ENCODE peak calls at places on chromosomes 12 and 14, in ten cellular contexts. One of them, this sample, is unnamed. For H3K4me1, the result is how much of the 10 kb centered on the place peaks cover.

GRCh38 chr12:124646385-124647230 is 79.2 kb upstream of the NCOR2 start:
- DNase-seq in suprapubic skin: no peak
- DNase-seq in spleen: no peak
- DNase-seq in endothelial cell of umbilical vein: no peak
- DNase-seq in K562: no peak
- DNase-seq in HCT116: no peak
- DNase-seq in stomach: no peak
- DNase-seq in sigmoid colon: no peak
- DNase-seq in upper lobe of left lung: peak
- DNase-seq in GM23338: peak
- DNase-seq in this sample: no peak

GRCh38 chr14:96095581-96096476 is 56.7 kb downstream of the C14orf132 start:
- DNase-seq in suprapubic skin: peak
- DNase-seq in spleen: no peak
- DNase-seq in endothelial cell of umbilical vein: no peak
- DNase-seq in K562: no peak
- DNase-seq in HCT116: no peak
- DNase-seq in stomach: peak
- DNase-seq in sigmoid colon: no peak
- DNase-seq in upper lobe of left lung: no peak
- DNase-seq in GM23338: peak
- DNase-seq in this sample: no peak

GRCh38 chr12:122062832-122063690 is 15.5 kb upstream of the MLXIP start:
- DNase-seq in suprapubic skin: no peak
- DNase-seq in spleen: no peak
- DNase-seq in endothelial cell of umbilical vein: peak
- DNase-seq in K562: peak
- DNase-seq in HCT116: peak
- DNase-seq in stomach: peak
- DNase-seq in sigmoid colon: peak
- DNase-seq in upper lobe of left lung: no peak
- DNase-seq in GM23338: no peak
- DNase-seq in this sample: no peak

GRCh38 chr14:68787235-68787727 is 5.6 kb downstream of the ZFP36L1 start:
- DNase-seq in suprapubic skin: no peak
- DNase-seq in spleen: peak
- DNase-seq in endothelial cell of umbilical vein: peak
- DNase-seq in K562: no peak
- DNase-seq in HCT116: no peak
- DNase-seq in stomach: peak
- DNase-seq in sigmoid colon: peak
- DNase-seq in upper lobe of left lung: no peak
- DNase-seq in GM23338: peak
- DNase-seq in this sample: no peak

GRCh38 chr12:46027172-46027571 is 36.8 kb upstream of the SCAF11 start:
- DNase-seq in suprapubic skin: no peak
- DNase-seq in spleen: no peak
- DNase-seq in endothelial cell of umbilical vein: no peak
- DNase-seq in K562: no peak
- DNase-seq in HCT116: no peak
- DNase-seq in stomach: no peak
- DNase-seq in sigmoid colon: no peak
- DNase-seq in upper lobe of left lung: no peak
- DNase-seq in GM23338: no peak
- DNase-seq in this sample: no peak

GRCh38 chr14:67883717-67884116 is 64.1 kb downstream of the RAD51B start:
- DNase-seq in suprapubic skin: no peak
- DNase-seq in spleen: no peak
- DNase-seq in endothelial cell of umbilical vein: peak
- DNase-seq in K562: no peak
- DNase-seq in HCT116: no peak
- DNase-seq in stomach: no peak
- DNase-seq in sigmoid colon: no peak
- DNase-seq in upper lobe of left lung: no peak
- DNase-seq in GM23338: no peak
- DNase-seq in this sample: no peak

GRCh38 chr14:85131523-85131922 is 398.4 kb upstream of the FLRT2 start:
- DNase-seq in suprapubic skin: no peak
- DNase-seq in spleen: no peak
- DNase-seq in endothelial cell of umbilical vein: no peak
- DNase-seq in K562: no peak
- DNase-seq in HCT116: no peak
- DNase-seq in stomach: peak
- DNase-seq in sigmoid colon: no peak
- DNase-seq in upper lobe of left lung: no peak
- DNase-seq in GM23338: peak
- DNase-seq in this sample: no peak

GRCh38 chr12:128914908-128915563 is 61.8 kb downstream of the GLT1D1 start:
- DNase-seq in suprapubic skin: no peak
- DNase-seq in spleen: no peak
- DNase-seq in endothelial cell of umbilical vein: no peak
- DNase-seq in K562: no peak
- DNase-seq in HCT116: no peak
- DNase-seq in stomach: no peak
- DNase-seq in sigmoid colon: no peak
- DNase-seq in upper lobe of left lung: no peak
- DNase-seq in GM23338: no peak
- DNase-seq in this sample: no peak

GRCh38 chr12:106023034-106023433 is 115.7 kb downstream of the NUAK1 start:
- DNase-seq in suprapubic skin: no peak
- DNase-seq in spleen: no peak
- DNase-seq in endothelial cell of umbilical vein: no peak
- DNase-seq in K562: no peak
- DNase-seq in HCT116: no peak
- DNase-seq in stomach: no peak
- DNase-seq in sigmoid colon: no peak
- DNase-seq in upper lobe of left lung: no peak
- DNase-seq in GM23338: no peak
- DNase-seq in this sample: no peak

GRCh38 chr12:44873898-44874297 is 2.2 kb downstream of the NELL2 start:
- DNase-seq in suprapubic skin: no peak
- DNase-seq in spleen: no peak
- DNase-seq in endothelial cell of umbilical vein: no peak
- DNase-seq in K562: no peak
- DNase-seq in HCT116: peak
- DNase-seq in stomach: no peak
- DNase-seq in sigmoid colon: no peak
- DNase-seq in upper lobe of left lung: no peak
- DNase-seq in GM23338: peak
- DNase-seq in this sample: no peak

GRCh38 chr14:68486033-68486732 is 306.7 kb downstream of the ZFP36L1 start:
- DNase-seq in suprapubic skin: no peak
- DNase-seq in spleen: no peak
- DNase-seq in endothelial cell of umbilical vein: no peak
- DNase-seq in K562: peak
- DNase-seq in HCT116: no peak
- DNase-seq in stomach: no peak
- DNase-seq in sigmoid colon: no peak
- DNase-seq in upper lobe of left lung: no peak
- DNase-seq in GM23338: no peak
- DNase-seq in this sample: no peak

GRCh38 chr12:9604288-9604687 is 3.4 kb downstream of the KLRB1 start:
- DNase-seq in suprapubic skin: no peak
- DNase-seq in spleen: no peak
- DNase-seq in endothelial cell of umbilical vein: no peak
- DNase-seq in K562: no peak
- DNase-seq in HCT116: no peak
- DNase-seq in stomach: no peak
- DNase-seq in sigmoid colon: no peak
- DNase-seq in upper lobe of left lung: no peak
- DNase-seq in GM23338: no peak
- DNase-seq in this sample: no peak

GRCh38 chr12:80670214-80670613 is 37.2 kb upstream of the MYF6 start:
- DNase-seq in suprapubic skin: no peak
- DNase-seq in spleen: no peak
- DNase-seq in endothelial cell of umbilical vein: no peak
- DNase-seq in K562: no peak
- DNase-seq in HCT116: no peak
- DNase-seq in stomach: no peak
- DNase-seq in sigmoid colon: no peak
- DNase-seq in upper lobe of left lung: no peak
- DNase-seq in GM23338: peak
- DNase-seq in this sample: no peak

GRCh38 chr12:38889297-38889815 is 16.0 kb downstream of the CPNE8 start:
- DNase-seq in suprapubic skin: no peak
- DNase-seq in spleen: no peak
- DNase-seq in endothelial cell of umbilical vein: no peak
- DNase-seq in K562: no peak
- DNase-seq in HCT116: no peak
- DNase-seq in stomach: no peak
- DNase-seq in sigmoid colon: no peak
- DNase-seq in upper lobe of left lung: no peak
- DNase-seq in GM23338: no peak
- DNase-seq in this sample: no peak

GRCh38 chr12:76284816-76285750 is 63.1 kb downstream of the BBS10 start:
- DNase-seq in suprapubic skin: no peak
- DNase-seq in spleen: no peak
- DNase-seq in endothelial cell of umbilical vein: no peak
- DNase-seq in K562: no peak
- DNase-seq in HCT116: no peak
- DNase-seq in stomach: no peak
- DNase-seq in sigmoid colon: no peak
- DNase-seq in upper lobe of left lung: no peak
- DNase-seq in GM23338: peak
- DNase-seq in this sample: no peak

DNA sequence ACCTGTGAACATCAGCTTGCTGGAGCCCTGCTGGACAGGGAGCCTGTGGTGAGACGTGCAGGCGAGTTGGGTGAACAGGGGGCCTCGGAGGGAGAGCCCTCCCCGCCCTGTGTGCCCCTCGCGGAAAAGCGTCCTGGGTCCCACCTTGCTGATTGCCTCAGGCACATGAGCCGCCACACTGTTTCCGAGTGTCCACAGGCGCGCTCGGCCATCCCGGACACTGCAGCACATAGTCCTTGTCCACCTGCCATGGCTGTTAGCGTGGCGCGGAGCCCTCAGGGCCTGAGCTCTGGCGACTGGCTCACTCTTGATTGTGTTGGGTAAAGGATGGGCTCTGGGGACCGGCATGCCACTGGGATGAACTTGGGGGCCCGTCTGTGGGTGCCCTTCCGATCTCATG is 40.0 kb downstream of the PACS2 start:
- DNase-seq in suprapubic skin: no peak
- DNase-seq in spleen: no peak
- DNase-seq in endothelial cell of umbilical vein: no peak
- DNase-seq in K562: no peak
- DNase-seq in HCT116: no peak
- DNase-seq in stomach: no peak
- DNase-seq in sigmoid colon: no peak
- DNase-seq in upper lobe of left lung: peak
- DNase-seq in GM23338: no peak
- DNase-seq in this sample: no peak
- TF ChIP-seq POLR2AphosphoS5 in suprapubic skin: no peak
- TF ChIP-seq POLR2AphosphoS5 in spleen: no peak
- TF ChIP-seq POLR2AphosphoS5 in endothelial cell of umbilical vein: no peak
- TF ChIP-seq POLR2AphosphoS5 in K562: no peak
- TF ChIP-seq POLR2AphosphoS5 in HCT116: no peak
- TF ChIP-seq POLR2AphosphoS5 in stomach: no peak
- TF ChIP-seq POLR2AphosphoS5 in sigmoid colon: no peak
- TF ChIP-seq POLR2AphosphoS5 in upper lobe of left lung: no peak
- TF ChIP-seq POLR2AphosphoS5 in GM23338: no peak
- TF ChIP-seq POLR2AphosphoS5 in this sample: no peak

DNA sequence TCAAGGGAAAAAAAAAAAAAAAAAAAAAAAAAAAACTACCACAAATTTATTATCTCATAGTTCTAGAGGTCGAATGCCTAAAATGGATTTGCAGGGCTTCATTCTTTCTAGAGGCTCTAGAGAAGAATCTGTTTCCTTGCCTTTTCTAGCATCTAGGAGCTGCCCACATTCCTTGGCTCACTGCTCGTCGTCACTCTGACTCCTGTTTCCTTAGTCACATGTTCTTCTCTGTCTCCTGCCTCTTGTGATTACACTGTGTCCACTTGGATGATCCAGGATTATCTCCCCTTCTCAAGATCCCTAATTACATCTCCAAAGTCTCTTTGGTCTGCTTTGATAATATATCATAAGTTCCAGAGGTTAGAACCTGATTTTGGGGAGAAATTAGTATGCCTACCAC is 88.7 kb downstream of the HECTD1 start:
- DNase-seq in suprapubic skin: no peak
- DNase-seq in spleen: no peak
- DNase-seq in endothelial cell of umbilical vein: no peak
- DNase-seq in K562: no peak
- DNase-seq in HCT116: no peak
- DNase-seq in stomach: no peak
- DNase-seq in sigmoid colon: no peak
- DNase-seq in upper lobe of left lung: no peak
- DNase-seq in GM23338: no peak
- DNase-seq in this sample: no peak
- H3K4me1 ChIP-seq in suprapubic skin: under half
- H3K4me1 ChIP-seq in spleen: under half
- H3K4me1 ChIP-seq in endothelial cell of umbilical vein: under half
- H3K4me1 ChIP-seq in K562: under half
- H3K4me1 ChIP-seq in HCT116: under half
- H3K4me1 ChIP-seq in stomach: under half
- H3K4me1 ChIP-seq in sigmoid colon: under half
- H3K4me1 ChIP-seq in upper lobe of left lung: under half
- H3K4me1 ChIP-seq in GM23338: under half
- H3K4me1 ChIP-seq in this sample: under half

GRCh38 chr12:130322263-130322662 is 15.4 kb upstream of the PIWIL1 start:
- DNase-seq in suprapubic skin: no peak
- DNase-seq in spleen: no peak
- DNase-seq in endothelial cell of umbilical vein: no peak
- DNase-seq in K562: no peak
- DNase-seq in HCT116: no peak
- DNase-seq in stomach: no peak
- DNase-seq in sigmoid colon: no peak
- DNase-seq in upper lobe of left lung: no peak
- DNase-seq in GM23338: no peak
- DNase-seq in this sample: no peak
- TF ChIP-seq POLR2AphosphoS5 in suprapubic skin: no peak
- TF ChIP-seq POLR2AphosphoS5 in spleen: no peak
- TF ChIP-seq POLR2AphosphoS5 in endothelial cell of umbilical vein: no peak
- TF ChIP-seq POLR2AphosphoS5 in K562: no peak
- TF ChIP-seq POLR2AphosphoS5 in HCT116: no peak
- TF ChIP-seq POLR2AphosphoS5 in stomach: no peak
- TF ChIP-seq POLR2AphosphoS5 in sigmoid colon: no peak
- TF ChIP-seq POLR2AphosphoS5 in upper lobe of left lung: no peak
- TF ChIP-seq POLR2AphosphoS5 in GM23338: no peak
- TF ChIP-seq POLR2AphosphoS5 in this sample: no peak

DNA sequence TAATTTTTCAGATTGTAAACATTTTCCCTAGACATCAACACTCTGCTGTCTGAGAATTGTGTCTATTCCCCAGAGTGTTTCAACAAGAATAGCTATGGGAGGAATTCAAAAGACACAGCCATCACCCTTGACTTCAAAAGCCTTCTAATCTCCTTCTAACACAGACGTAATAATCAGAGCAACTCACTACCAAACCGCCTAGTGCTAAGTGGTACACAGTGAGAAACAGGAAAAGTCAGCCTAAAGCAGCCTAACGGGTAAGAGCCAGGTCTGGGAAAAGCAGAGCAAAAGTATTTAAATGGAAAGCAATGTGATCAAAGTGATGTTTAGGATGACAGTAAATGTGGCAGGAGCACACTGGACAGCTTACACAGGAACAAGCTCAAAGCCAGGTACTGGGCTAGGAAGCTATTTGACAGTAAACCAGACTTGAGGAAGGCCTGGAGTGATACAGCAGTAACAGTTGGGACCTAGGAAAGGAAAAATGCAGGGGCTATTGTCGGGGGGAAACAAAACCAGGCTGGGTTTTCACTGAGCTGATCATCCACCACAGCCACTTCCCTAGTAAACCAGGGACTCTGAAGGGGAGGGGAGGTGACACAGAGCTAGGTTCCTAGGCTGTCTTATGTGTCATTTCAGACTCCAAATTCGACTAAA is 29.4 kb downstream of the CORO1C start:
- DNase-seq in suprapubic skin: no peak
- DNase-seq in spleen: no peak
- DNase-seq in endothelial cell of umbilical vein: peak
- DNase-seq in K562: peak
- DNase-seq in HCT116: no peak
- DNase-seq in stomach: no peak
- DNase-seq in sigmoid colon: no peak
- DNase-seq in upper lobe of left lung: no peak
- DNase-seq in GM23338: no peak
- DNase-seq in this sample: no peak
- H3K4me1 ChIP-seq in suprapubic skin: under half
- H3K4me1 ChIP-seq in spleen: half or more
- H3K4me1 ChIP-seq in endothelial cell of umbilical vein: under half
- H3K4me1 ChIP-seq in K562: under half
- H3K4me1 ChIP-seq in HCT116: under half
- H3K4me1 ChIP-seq in stomach: under half
- H3K4me1 ChIP-seq in sigmoid colon: half or more
- H3K4me1 ChIP-seq in upper lobe of left lung: under half
- H3K4me1 ChIP-seq in GM23338: under half
- H3K4me1 ChIP-seq in this sample: under half

This sample was measured in Panc1.